ENCODE peak calls at places on chromosome 20, in six cellular contexts. C is GOT3; N is sigmoid colon; J is stimulated activated CD8-positive, alpha-beta memory T cell treated with anti-CD3 and anti-CD28 coated beads, Interleukin-2, amount 100 ng/mL, for 1 hour; W is germinal center; P is stomach. Q is an unnamed sample.

GRCh38 chr20:17796096-17796563 is 96.4 kb downstream of the BANF2 start:
- DNase-seq in C (no peak), N (peak), J (no peak), W (no peak), P (peak), Q (no peak)

GRCh38 chr20:44619294-44619693 is 32.2 kb downstream of the ADA start:
- DNase-seq in C (no peak), N (no peak), J (no peak), W (no peak), P (no peak), Q (no peak)

GRCh38 chr20:34863421-34863965 is 9.2 kb downstream of the GGT7 start:
- DNase-seq in C (no peak), N (no peak), J (no peak), W (no peak), P (no peak), Q (no peak)

GRCh38 chr20:35039146-35039545 is 53.5 kb downstream of the TRPC4AP start:
- DNase-seq in C (no peak), N (no peak), J (no peak), W (no peak), P (peak), Q (no peak)

GRCh38 chr20:63318391-63319163 is 25.6 kb downstream of the COL20A1 start:
- DNase-seq in C (no peak), N (peak), J (no peak), W (no peak), P (no peak), Q (no peak)

GRCh38 chr20:24376523-24377085 is 92.8 kb upstream of the SYNDIG1 start:
- DNase-seq in C (no peak), N (no peak), J (no peak), W (no peak), P (no peak), Q (no peak)

GRCh38 chr20:10648651-10649050 is 25.1 kb downstream of the JAG1 start:
- DNase-seq in C (no peak), N (no peak), J (no peak), W (no peak), P (no peak), Q (peak)

GRCh38 chr20:31602779-31603441 is 2.2 kb upstream of the ID1 start:
- DNase-seq in C (no peak), N (no peak), J (no peak), W (no peak), P (peak), Q (no peak)

GRCh38 chr20:12316794-12317193 is 399.1 kb downstream of the BTBD3 start:
- DNase-seq in C (no peak), N (no peak), J (no peak), W (no peak), P (no peak), Q (no peak)

GRCh38 chr20:25364180-25364788 is 26.4 kb downstream of the ABHD12 start:
- DNase-seq in C (no peak), N (no peak), J (no peak), W (no peak), P (no peak), Q (no peak)

GRCh38 chr20:36821964-36822437 is 48.4 kb upstream of the DSN1 start:
- DNase-seq in C (no peak), N (no peak), J (no peak), W (no peak), P (peak), Q (no peak)

GRCh38 chr20:64136004-64136710 is 28.1 kb upstream of the MYT1 start:
- DNase-seq in C (no peak), N (peak), J (no peak), W (no peak), P (no peak), Q (no peak)

GRCh38 chr20:37890643-37891042 is 12.3 kb upstream of the VSTM2L start:
- DNase-seq in C (no peak), N (no peak), J (no peak), W (no peak), P (no peak), Q (no peak)

GRCh38 chr20:35823147-35823546 is 51.3 kb downstream of the PHF20 start:
- DNase-seq in C (no peak), N (no peak), J (no peak), W (no peak), P (no peak), Q (no peak)

GRCh38 chr20:53579581-53580375 is 13.9 kb downstream of the ZNF217 start:
- DNase-seq in C (no peak), N (no peak), J (no peak), W (peak), P (peak), Q (no peak)

GRCh38 chr20:21510414-21510971 is 3.4 kb downstream of the NKX2-2 start:
- DNase-seq in C (no peak), N (no peak), J (no peak), W (no peak), P (no peak), Q (no peak)

GRCh38 chr20:25313608-25314007 is 65.7 kb downstream of the PYGB start:
- DNase-seq in C (no peak), N (no peak), J (no peak), W (no peak), P (no peak), Q (no peak)

GRCh38 chr20:63495771-63496403 is 3.0 kb downstream of the EEF1A2 start:
- DNase-seq in C (no peak), N (peak), J (peak), W (peak), P (peak), Q (no peak)

GRCh38 chr20:40617594-40617993 is 71.4 kb downstream of the MAFB start:
- DNase-seq in C (peak), N (no peak), J (no peak), W (no peak), P (no peak), Q (peak)

GRCh38 chr20:3648941-3649340 is 14.3 kb downstream of the GFRA4 start:
- DNase-seq in C (no peak), N (no peak), J (no peak), W (no peak), P (no peak), Q (no peak)

GRCh38 chr20:17281478-17281877 is 54.6 kb downstream of the PCSK2 start:
- DNase-seq in C (no peak), N (no peak), J (no peak), W (peak), P (no peak), Q (no peak)

GRCh38 chr20:22411568-22412450 is 172.6 kb downstream of the FOXA2 start:
- DNase-seq in C (no peak), N (peak), J (no peak), W (no peak), P (peak), Q (no peak)

GRCh38 chr20:19764207-19764606 is 6.1 kb downstream of the RIN2 start:
- DNase-seq in C (no peak), N (no peak), J (no peak), W (no peak), P (no peak), Q (no peak)

GRCh38 chr20:37081717-37082289 is 14.0 kb downstream of the RBL1 start:
- DNase-seq in C (no peak), N (no peak), J (no peak), W (peak), P (no peak), Q (no peak)

GRCh38 chr20:30811896-30812671 is 445.4 kb upstream of the DEFB115 start:
- DNase-seq in C (no peak), N (peak), J (no peak), W (peak), P (no peak), Q (no peak)

GRCh38 chr20:57695940-57696339 is 13.9 kb downstream of the PMEPA1 start:
- DNase-seq in C (no peak), N (no peak), J (no peak), W (no peak), P (no peak), Q (no peak)

Q was measured in T1000.